ENCODE peak calls at places on chromosomes 3 and 15, in nine cellular contexts. T is heart left ventricle, D is fibroblast of pulmonary artery, O is kidney, B is glutamatergic neuron, J is fibroblast of the aortic adventitia, P is mesothelial cell of epicardium, N is cardiac fibroblast, X is stomach. G is an unnamed sample.

GRCh38 chr3:71397046-71397445 is 186.5 kb downstream of the FOXP1 start:
- DNase-seq in T (no peak), D (peak), O (no peak), B (peak), J (peak), P (no peak), N (peak), X (no peak), G (no peak)

GRCh38 chr3:55623786-55624185 is 136.7 kb upstream of the WNT5A start:
- DNase-seq in T (no peak), D (no peak), O (no peak), B (no peak), J (no peak), P (no peak), N (peak), X (no peak), G (no peak)

GRCh38 chr3:16520636-16521579 is 7.4 kb upstream of the RFTN1 start:
- DNase-seq in T (no peak), D (no peak), O (no peak), B (no peak), J (no peak), P (no peak), N (no peak), X (no peak), G (no peak)

GRCh38 chr3:112002458-112002971 is 3.8 kb downstream of the TAGLN3 start:
- DNase-seq in T (no peak), D (no peak), O (no peak), B (no peak), J (no peak), P (no peak), N (peak), X (no peak), G (no peak)

GRCh38 chr3:136990826-136991225 is 33.0 kb downstream of the IL20RB start:
- DNase-seq in T (no peak), D (no peak), O (no peak), B (no peak), J (no peak), P (no peak), N (no peak), X (no peak), G (no peak)

GRCh38 chr15:52031542-52031941 is 12.5 kb downstream of the MAPK6 start:
- DNase-seq in T (no peak), D (no peak), O (no peak), B (no peak), J (no peak), P (no peak), N (peak), X (no peak), G (no peak)

GRCh38 chr3:64766463-64766862 is 78.7 kb upstream of the ADAMTS9 start:
- DNase-seq in T (no peak), D (peak), O (no peak), B (no peak), J (no peak), P (no peak), N (peak), X (no peak), G (no peak)

GRCh38 chr3:146164951-146165350 is 4.0 kb upstream of the PLOD2 start:
- DNase-seq in T (no peak), D (no peak), O (no peak), B (no peak), J (no peak), P (no peak), N (peak), X (no peak), G (no peak)

GRCh38 chr15:94056314-94056713 is 175.0 kb upstream of the MCTP2 start:
- DNase-seq in T (no peak), D (peak), O (no peak), B (no peak), J (peak), P (no peak), N (no peak), X (no peak), G (no peak)

GRCh38 chr15:49064281-49064653 is 18.0 kb upstream of the SECISBP2L start:
- DNase-seq in T (no peak), D (no peak), O (no peak), B (no peak), J (no peak), P (no peak), N (no peak), X (no peak), G (no peak)

GRCh38 chr3:124818398-124819150 is 68.6 kb downstream of the ITGB5 start:
- DNase-seq in T (no peak), D (peak), O (no peak), B (no peak), J (peak), P (no peak), N (peak), X (no peak), G (no peak)

GRCh38 chr15:97929456-97930229 is 30.9 kb upstream of the ARRDC4 start:
- DNase-seq in T (no peak), D (no peak), O (no peak), B (no peak), J (no peak), P (no peak), N (no peak), X (no peak), G (no peak)

GRCh38 chr3:190142041-190142440 is 21.3 kb upstream of the P3H2 start:
- DNase-seq in T (no peak), D (no peak), O (no peak), B (no peak), J (no peak), P (no peak), N (no peak), X (no peak), G (no peak)

DNA sequence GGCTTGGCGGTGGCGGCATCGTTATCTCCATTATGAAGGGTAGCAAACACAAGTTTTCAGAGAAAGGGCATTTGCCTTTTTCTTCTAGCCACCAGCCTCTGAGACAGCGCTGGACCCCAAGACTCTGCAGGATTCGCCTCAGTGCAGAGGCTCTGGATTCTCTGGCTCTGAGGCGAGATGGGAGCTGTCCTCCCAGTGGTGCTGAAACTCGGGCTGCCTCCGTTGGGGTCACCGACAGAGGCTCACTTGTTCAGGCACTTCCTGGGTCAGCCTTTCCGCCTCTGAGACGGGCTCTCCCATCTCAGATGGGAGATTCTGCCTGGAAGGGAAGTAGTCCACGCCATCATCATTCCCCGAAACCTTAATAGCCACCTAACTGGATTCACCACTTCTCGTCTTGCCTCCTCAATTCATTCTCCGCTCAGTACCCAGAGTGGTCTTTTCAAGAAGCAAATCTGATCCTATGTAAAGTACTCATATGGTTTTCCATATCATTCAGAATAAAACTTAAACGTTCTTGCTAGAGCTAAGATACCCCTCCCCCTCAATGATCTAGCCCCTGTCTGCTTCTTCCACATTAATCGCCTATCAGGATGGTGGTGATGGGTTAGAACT is 76.9 kb downstream of the RHCG start:
- DNase-seq in T (no peak), D (peak), O (no peak), B (no peak), J (peak), P (peak), N (peak), X (no peak), G (peak)
- TF ChIP-seq CTCF in T (no peak), D (no peak), O (no peak), B (no peak), J (no peak), P (no peak), N (no peak), X (no peak), G (no peak)

GRCh38 chr3:47163990-47164848 is at the start of gene SETD2:
- DNase-seq in T (peak), D (peak), O (peak), B (peak), J (peak), P (peak), N (peak), X (peak), G (peak)
- TF ChIP-seq CTCF in T (peak), D (peak), O (peak), B (peak), J (peak), P (no peak), N (peak), X (peak), G (peak)

GRCh38 chr15:78422571-78423340 is 15.3 kb upstream of the IREB2 start:
- DNase-seq in T (peak), D (peak), O (peak), B (peak), J (peak), P (peak), N (peak), X (peak), G (no peak)
- TF ChIP-seq CTCF in T (peak), D (peak), O (peak), B (peak), J (peak), P (peak), N (peak), X (peak), G (peak)

GRCh38 chr3:151412989-151413388 is 28.4 kb upstream of the P2RY12 start:
- DNase-seq in T (peak), D (no peak), O (no peak), B (no peak), J (no peak), P (no peak), N (no peak), X (no peak), G (no peak)
- TF ChIP-seq CTCF in T (no peak), D (no peak), O (no peak), B (no peak), J (no peak), P (no peak), N (no peak), X (no peak), G (no peak)

GRCh38 chr3:58577269-58577821 is at the start of gene FAM107A:
- DNase-seq in T (no peak), D (peak), O (peak), B (no peak), J (peak), P (no peak), N (peak), X (peak), G (no peak)
- TF ChIP-seq CTCF in T (peak), D (peak), O (peak), B (no peak), J (peak), P (no peak), N (peak), X (peak), G (no peak)